ENCODE peak calls at places on chromosomes 1 and 21, in nine cellular contexts. X is ELR; L is activated CD8-positive, alpha-beta memory T cell treated with anti-CD3 and anti-CD28 coated beads for 48 hours; P is PC-3; N is iris pigment epithelial cell; U is mammary epithelial cell; I is NCI-H2171 treated with DMSO at 0.1 percent for 48 hours; V is A549; K is AG09309. A is an unnamed sample.

GRCh38 chr1:172818841-172819527 is 160.1 kb downstream of the FASLG start:
- DNase-seq in X (no peak), L (peak; percentile 19), P (no peak), N (no peak), U (no peak), I (no peak), V (no peak), K (no peak), A (no peak)

GRCh38 chr1:54310439-54311328 is 95.5 kb downstream of the SSBP3 start:
- DNase-seq in X (peak; percentile 53), L (no peak), P (peak; percentile 30), N (peak; percentile 45), U (peak; percentile 62), I (no peak), V (peak; percentile 22), K (no peak), A (no peak)

GRCh38 chr1:176878750-176879536 is 285.6 kb downstream of the ASTN1 start:
- DNase-seq in X (peak; percentile 11), L (no peak), P (no peak), N (no peak), U (no peak), I (no peak), V (no peak), K (no peak), A (no peak)

GRCh38 chr1:16078925-16079656 is 5.6 kb upstream of the FAM131C start:
- DNase-seq in X (peak; percentile 82), L (peak; percentile 34), P (peak; percentile 80), N (peak; percentile 64), U (peak; percentile 55), I (peak; percentile 80), V (peak; percentile 76), K (peak; percentile 17), A (peak; percentile 86)

GRCh38 chr1:116814935-116815334 is 60.7 kb downstream of the CD2 start:
- DNase-seq in X (no peak), L (no peak), P (no peak), N (no peak), U (no peak), I (no peak), V (no peak), K (no peak), A (no peak)

GRCh38 chr1:58539553-58539952 is 7.0 kb downstream of the OMA1 start:
- DNase-seq in X (no peak), L (no peak), P (no peak), N (peak; percentile 26), U (no peak), I (no peak), V (no peak), K (no peak), A (no peak)

GRCh38 chr21:26597981-26598380 is 24.9 kb upstream of the CYYR1 start:
- DNase-seq in X (no peak), L (no peak), P (no peak), N (no peak), U (peak; percentile 60), I (no peak), V (no peak), K (no peak), A (no peak)

GRCh38 chr1:47738560-47739182 is 258.5 kb downstream of the TRABD2B start:
- DNase-seq in X (peak; percentile 50), L (no peak), P (peak; percentile 79), N (peak; percentile 37), U (peak; percentile 32), I (no peak), V (peak; percentile 12), K (no peak), A (peak; percentile 79)

GRCh38 chr1:214076341-214077035 is 88.7 kb downstream of the PROX1 start:
- DNase-seq in X (no peak), L (no peak), P (no peak), N (no peak), U (no peak), I (peak; percentile 72), V (no peak), K (no peak), A (no peak)

GRCh38 chr1:112267206-112267605 is 128.8 kb upstream of the CTTNBP2NL start:
- DNase-seq in X (no peak), L (no peak), P (no peak), N (no peak), U (no peak), I (no peak), V (no peak), K (no peak), A (no peak)

GRCh38 chr21:46295177-46295711 is 9.1 kb downstream of the YBEY start:
- DNase-seq in X (peak; percentile 26), L (no peak), P (no peak), N (peak; percentile 55), U (no peak), I (no peak), V (no peak), K (no peak), A (no peak)

GRCh38 chr1:40622936-40623629 is 42.4 kb downstream of the RIMS3 start:
- DNase-seq in X (no peak), L (no peak), P (no peak), N (no peak), U (no peak), I (no peak), V (no peak), K (no peak), A (peak; percentile 22)

GRCh38 chr1:21848524-21849174 is 36.6 kb downstream of the LDLRAD2 start:
- DNase-seq in X (no peak), L (no peak), P (no peak), N (no peak), U (no peak), I (no peak), V (no peak), K (no peak), A (no peak)

GRCh38 chr1:5945445-5945844 is 46.8 kb downstream of the NPHP4 start:
- DNase-seq in X (no peak), L (no peak), P (no peak), N (no peak), U (no peak), I (no peak), V (no peak), K (no peak), A (no peak)

A was measured in suprapubic skin.